ENCODE peak calls at places on chromosomes 5 and 9, in five cellular contexts. U is transverse colon, V is foreskin keratinocyte, Z is HFF-Myc, M is MV-4-11. J is an unnamed sample.

GRCh38 chr9:38166501-38166900 is 97.5 kb upstream of the SHB start:
- DNase-seq in V (no peak), M (no peak), Z (no peak), U (no peak), J (no peak)

GRCh38 chr9:35729700-35730485 is 2.1 kb downstream of the TLN1 start:
- DNase-seq in M (peak), Z (peak), U (peak), V (peak), J (no peak)

GRCh38 chr9:97759611-97760288 is 62.6 kb upstream of the XPA start:
- DNase-seq in U (no peak), M (no peak), Z (no peak), V (no peak), J (no peak)

GRCh38 chr5:172361566-172362238 is 78.1 kb upstream of the UBTD2 start:
- DNase-seq in M (peak), U (no peak), Z (peak), V (peak), J (peak)

GRCh38 chr9:130962418-130963316 is 23.6 kb upstream of the FIBCD1 start:
- DNase-seq in Z (peak), M (no peak), V (peak), U (no peak), J (peak)

GRCh38 chr5:60410427-60410826 is 289.5 kb downstream of the DEPDC1B start:
- DNase-seq in M (peak), Z (no peak), V (peak), U (no peak), J (peak)

GRCh38 chr5:169970911-169971436 is 9.3 kb downstream of the INSYN2B start:
- DNase-seq in Z (peak), U (no peak), M (no peak), V (peak), J (peak)

GRCh38 chr9:38251036-38251335 is 141.5 kb upstream of the ALDH1B1 start:
- DNase-seq in V (no peak), M (no peak), Z (no peak), U (no peak), J (no peak)

GRCh38 chr9:97596906-97597305 is 36.3 kb downstream of the TSTD2 start:
- DNase-seq in M (no peak), U (no peak), Z (no peak), V (no peak), J (no peak)

GRCh38 chr5:178383919-178384814 is 151.6 kb upstream of the PHYKPL start:
- DNase-seq in M (no peak), U (no peak), V (no peak), Z (peak), J (no peak)

GRCh38 chr5:141782991-141783598 is 95.1 kb downstream of the PCDH1 start:
- DNase-seq in M (no peak), Z (no peak), U (no peak), V (no peak), J (no peak)

GRCh38 chr5:17302138-17302537 is 84.7 kb downstream of the BASP1 start:
- DNase-seq in Z (no peak), U (no peak), M (no peak), V (no peak), J (no peak)

GRCh38 chr9:98873535-98874432 is 66.3 kb downstream of the GALNT12 start:
- DNase-seq in Z (no peak), M (no peak), V (no peak), U (no peak), J (no peak)

GRCh38 chr5:16568875-16569580 is 47.8 kb downstream of the RETREG1 start:
- DNase-seq in Z (no peak), V (peak), U (peak), M (no peak), J (no peak)

GRCh38 chr5:96823900-96824351 is 16.2 kb upstream of the ERAP1 start:
- DNase-seq in V (peak), U (no peak), M (no peak), Z (peak), J (peak)

GRCh38 chr9:77807295-77807694 is 159.2 kb upstream of the GNA14 start:
- DNase-seq in V (peak), Z (peak), M (peak), U (no peak), J (peak)

GRCh38 chr5:151014680-151015343 is 5.6 kb upstream of the GPX3 start:
- DNase-seq in V (no peak), M (no peak), Z (no peak), U (no peak), J (no peak)

GRCh38 chr9:92064711-92065110 is 50.5 kb downstream of the SPTLC1 start:
- DNase-seq in Z (no peak), U (no peak), V (peak), M (no peak), J (no peak)

GRCh38 chr9:84397822-84398221 is 57.3 kb upstream of the SLC28A3 start:
- DNase-seq in V (peak), U (no peak), M (peak), Z (peak), J (no peak)

GRCh38 chr9:95515272-95516113 is 1.3 kb downstream of the PTCH1 start:
- DNase-seq in M (no peak), Z (no peak), U (peak), V (no peak), J (no peak)

J was measured in epithelial cell of prostate.